ENCODE peak calls at places on chromosomes 4 and X, in five cellular contexts. V is IMR-90; O is CD8-positive, alpha-beta memory T cell; T is lung; C is WERI-Rb-1. J is an unnamed sample.

GRCh38 chr4:82372502-82372873 is 1.3 kb downstream of the HNRNPD start:
- DNase-seq in V (peak), C (peak), T (peak), O (peak), J (no peak)

GRCh38 chr4:137664416-137664815 is 132.1 kb upstream of the PCDH18 start:
- DNase-seq in O (no peak), V (peak), T (no peak), C (no peak), J (no peak)

GRCh38 chrX:133366735-133367134 is 48.6 kb downstream of the GPC4 start:
- DNase-seq in T (no peak), C (no peak), V (no peak), O (no peak), J (no peak)

GRCh38 chr4:109877400-109877799 is 29.5 kb downstream of the LRIT3 start:
- DNase-seq in V (no peak), T (no peak), O (no peak), C (no peak), J (no peak)

GRCh38 chr4:11230888-11231287 is 197.8 kb downstream of the HS3ST1 start:
- DNase-seq in O (no peak), T (no peak), V (no peak), C (peak), J (no peak)

GRCh38 chrX:134868766-134869495 is 121.9 kb upstream of the SMIM10 start:
- DNase-seq in C (no peak), T (no peak), O (no peak), V (peak), J (no peak)

GRCh38 chr4:37244583-37245390 is at the start of gene NWD2:
- DNase-seq in C (no peak), O (no peak), V (no peak), T (no peak), J (no peak)

GRCh38 chrX:150150081-150150779 is 211.9 kb upstream of the EOLA2 start:
- DNase-seq in T (no peak), O (no peak), C (no peak), V (no peak), J (no peak)

GRCh38 chr4:54067163-54067562 is 2.8 kb upstream of the CHIC2 start:
- DNase-seq in O (no peak), T (no peak), C (no peak), V (peak), J (peak)

GRCh38 chr4:140049024-140049923 is 104.7 kb downstream of the MAML3 start:
- DNase-seq in V (peak), T (no peak), C (peak), O (no peak), J (no peak)

GRCh38 chr4:110108960-110109359 is 89.5 kb downstream of the ELOVL6 start:
- DNase-seq in C (no peak), O (no peak), V (no peak), T (no peak), J (no peak)

GRCh38 chrX:40663880-40664630 is 16.7 kb upstream of the CXorf38 start:
- DNase-seq in V (peak), C (peak), O (no peak), T (no peak), J (no peak)

GRCh38 chr4:6278801-6279197 is 9.1 kb downstream of the WFS1 start:
- DNase-seq in O (no peak), V (peak), T (peak), C (no peak), J (peak)

GRCh38 chrX:44332437-44332836 is 11.0 kb downstream of the EFHC2 start:
- DNase-seq in T (no peak), V (no peak), O (no peak), C (no peak), J (no peak)

GRCh38 chr4:125780159-125780558 is 465.4 kb downstream of the FAT4 start:
- DNase-seq in O (no peak), T (no peak), V (peak), C (no peak), J (no peak)

GRCh38 chr4:80197601-80198444 is 520 bp downstream of the PRDM8 start:
- DNase-seq in T (no peak), V (no peak), O (no peak), C (peak), J (no peak)

GRCh38 chrX:69032601-69033000 is 132.7 kb downstream of the PJA1 start:
- DNase-seq in C (no peak), T (peak), O (no peak), V (peak), J (peak)

GRCh38 chr4:21893136-21893535 is 55.4 kb downstream of the KCNIP4 start:
- DNase-seq in T (no peak), O (no peak), V (no peak), C (no peak), J (no peak)

GRCh38 chrX:151702021-151702714 is 6.9 kb downstream of the PRRG3 start:
- DNase-seq in T (no peak), V (no peak), C (no peak), O (no peak), J (no peak)

GRCh38 chrX:130566028-130566683 is 164.4 kb downstream of the RBMX2 start:
- DNase-seq in O (no peak), T (no peak), V (no peak), C (no peak), J (no peak)

GRCh38 chr4:99079625-99080295 is 8.8 kb downstream of the ADH5 start:
- DNase-seq in C (no peak), O (no peak), V (no peak), T (no peak), J (no peak)

GRCh38 chr4:1683371-1683902 is 676 bp downstream of the FAM53A start:
- DNase-seq in C (no peak), V (peak), O (peak), T (peak), J (peak)
- H3K27ac ChIP-seq in C (no peak), V (peak), O (peak), T (peak), J (peak)

DNA sequence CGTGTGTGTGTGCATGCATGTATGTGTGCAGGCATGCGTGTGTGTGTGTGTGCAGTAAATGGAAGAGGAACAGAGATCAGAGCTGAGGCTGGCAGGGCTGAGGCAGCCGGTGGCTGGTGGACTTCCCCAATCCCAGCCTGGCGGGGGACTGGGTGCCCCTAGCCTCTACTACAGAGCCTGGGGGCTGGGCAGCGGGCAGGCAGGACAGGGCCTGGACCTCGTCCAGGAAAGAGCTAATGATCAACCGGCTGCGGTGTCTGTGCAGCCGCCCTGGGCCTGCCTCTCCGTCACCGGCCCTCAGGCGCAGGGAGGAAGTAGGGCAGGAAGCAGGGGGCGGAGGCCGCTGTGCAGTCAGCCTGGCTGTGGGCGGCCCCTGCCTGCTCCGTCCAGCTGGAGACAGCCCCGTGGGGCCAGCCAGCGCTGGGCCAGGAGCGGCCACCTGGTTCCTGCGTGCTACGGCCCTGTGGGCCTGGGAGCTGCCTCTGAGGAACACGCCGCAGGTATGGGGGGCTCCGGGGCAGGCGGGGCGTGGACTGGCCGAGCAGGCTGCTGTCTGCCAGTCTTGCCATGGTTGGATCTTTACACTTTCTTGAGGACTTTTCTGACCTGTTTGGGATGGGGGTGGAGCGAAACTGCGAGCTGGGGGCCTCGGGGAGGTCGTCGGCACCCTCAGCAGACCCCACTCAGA is at the start of gene SH3TC1:
- DNase-seq in T (peak), C (peak), V (peak), O (peak), J (peak)
- H3K27ac ChIP-seq in T (peak), C (peak), V (peak), O (peak), J (peak)

DNA sequence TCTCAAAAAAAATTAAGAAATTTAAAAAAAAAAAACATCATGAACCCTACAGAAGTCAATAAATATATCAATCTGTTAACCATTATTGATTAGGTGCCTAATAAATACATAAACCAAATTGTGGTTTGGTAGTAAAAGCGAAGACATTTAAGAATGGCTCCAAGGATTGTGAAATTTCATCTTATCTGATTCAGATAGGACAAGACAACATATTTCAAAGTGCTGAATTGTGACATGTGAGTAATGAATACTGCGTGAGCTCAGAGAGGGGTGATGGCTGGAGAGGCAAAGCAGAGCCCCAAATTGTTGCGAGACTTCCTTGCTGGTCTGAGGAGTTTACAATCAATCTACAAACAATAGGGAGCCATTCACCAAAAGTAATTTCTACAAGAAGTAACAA is 8.2 kb downstream of the AMBN start:
- DNase-seq in O (no peak), C (no peak), V (no peak), T (no peak), J (no peak)
- H3K27ac ChIP-seq in O (no peak), C (no peak), V (no peak), T (no peak), J (no peak)

GRCh38 chr4:76234679-76235044 is 16.9 kb upstream of the FAM47E start:
- DNase-seq in C (no peak), O (no peak), V (no peak), T (no peak), J (no peak)

GRCh38 chr4:76233534-76233933 is 18.0 kb upstream of the FAM47E start:
- DNase-seq in C (no peak), T (no peak), V (no peak), O (no peak), J (no peak)

GRCh38 chr4:76233088-76233487 is 18.4 kb upstream of the FAM47E start:
- DNase-seq in T (no peak), O (no peak), V (no peak), C (no peak), J (no peak)

GRCh38 chr4:76233967-76234678 is 17.4 kb upstream of the FAM47E start:
- DNase-seq in T (peak), O (no peak), V (no peak), C (no peak), J (no peak)

DNA sequence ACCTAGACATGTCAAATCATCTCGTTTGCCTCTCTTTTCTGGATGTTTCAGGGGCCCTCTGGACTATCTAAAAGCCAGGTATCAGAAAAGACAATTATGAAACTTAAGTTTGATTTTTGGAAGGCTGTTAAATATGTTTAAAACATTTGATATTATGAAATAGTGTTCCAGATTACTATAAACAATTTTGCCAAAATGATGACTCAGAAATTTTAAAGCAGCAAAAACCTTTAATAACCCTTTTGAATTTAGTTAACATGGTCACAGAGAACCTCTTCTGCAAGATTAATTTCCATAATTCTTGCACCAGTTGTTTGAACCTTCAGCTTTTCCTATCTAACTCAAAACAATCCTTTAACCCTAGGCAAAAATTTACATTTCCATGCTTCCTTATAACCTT is 18.8 kb upstream of the FAM47E start:
- DNase-seq in V (no peak), T (no peak), O (no peak), C (no peak), J (no peak)
- H3K27ac ChIP-seq in V (no peak), T (no peak), O (no peak), C (no peak), J (no peak)

GRCh38 chrX:23822397-23822796 is 39.4 kb downstream of the SAT1 start:
- DNase-seq in T (no peak), V (peak), O (no peak), C (no peak), J (no peak)

GRCh38 chrX:23820235-23820782 is 37.3 kb downstream of the SAT1 start:
- DNase-seq in V (no peak), T (no peak), O (no peak), C (no peak), J (no peak)

GRCh38 chrX:23819385-23820234 is 36.6 kb downstream of the SAT1 start:
- DNase-seq in C (no peak), T (no peak), V (peak), O (no peak), J (no peak)

GRCh38 chrX:23825675-23826074 is 42.7 kb downstream of the SAT1 start:
- DNase-seq in C (no peak), O (no peak), V (no peak), T (no peak), J (no peak)

GRCh38 chrX:23821847-23822246 is 38.9 kb downstream of the SAT1 start:
- DNase-seq in O (no peak), C (no peak), V (no peak), T (no peak), J (no peak)
- H3K27ac ChIP-seq in O (no peak), C (no peak), V (no peak), T (no peak), J (no peak)

DNA sequence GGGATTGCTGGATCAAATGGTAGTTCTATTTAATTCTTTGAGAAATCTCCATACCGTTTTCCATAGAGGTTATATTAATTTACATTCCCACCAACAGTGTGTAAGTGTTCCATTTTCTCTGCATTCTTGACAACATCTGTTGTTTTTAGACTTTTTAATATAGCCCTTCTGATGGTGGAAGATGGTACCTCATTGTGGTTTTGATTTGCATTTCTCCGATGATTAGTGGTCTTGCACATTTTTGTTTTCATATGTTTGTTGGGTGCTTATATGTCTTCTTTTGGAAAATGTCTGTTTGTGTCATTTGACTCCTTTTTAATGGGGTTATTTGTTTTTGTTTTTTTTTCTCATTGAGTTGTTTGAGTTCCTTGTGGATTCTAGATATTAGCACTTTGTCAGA is 75.3 kb upstream of the PUDP start:
- DNase-seq in V (no peak), O (no peak), T (no peak), C (no peak), J (no peak)
- H3K27ac ChIP-seq in V (no peak), O (no peak), T (no peak), C (no peak), J (no peak)

GRCh38 chr4:159272341-159273125 is 169.7 kb downstream of the RAPGEF2 start:
- DNase-seq in V (peak), C (no peak), O (no peak), T (no peak), J (no peak)

GRCh38 chr4:159273841-159274240 is 171.0 kb downstream of the RAPGEF2 start:
- DNase-seq in O (no peak), V (no peak), T (no peak), C (peak), J (no peak)

GRCh38 chr4:159269956-159270355 is 167.1 kb downstream of the RAPGEF2 start:
- DNase-seq in T (no peak), C (no peak), V (no peak), O (no peak), J (no peak)

GRCh38 chr4:159271857-159272256 is 169.0 kb downstream of the RAPGEF2 start:
- DNase-seq in T (no peak), V (no peak), C (no peak), O (no peak), J (no peak)

GRCh38 chr4:159273126-159273438 is 170.2 kb downstream of the RAPGEF2 start:
- DNase-seq in C (no peak), V (no peak), O (no peak), T (no peak), J (no peak)
- H3K27ac ChIP-seq in C (no peak), V (peak), O (no peak), T (no peak), J (peak)

GRCh38 chrX:155613927-155614559 is 1.3 kb upstream of the TMLHE start:
- DNase-seq in V (no peak), O (no peak), C (no peak), T (no peak), J (no peak)

GRCh38 chrX:155612312-155613224 is at the start of gene TMLHE:
- DNase-seq in V (peak), T (peak), O (peak), C (peak), J (peak)

GRCh38 chrX:155615938-155616337 is 3.2 kb upstream of the TMLHE start:
- DNase-seq in O (no peak), V (no peak), C (no peak), T (no peak), J (no peak)

DNA sequence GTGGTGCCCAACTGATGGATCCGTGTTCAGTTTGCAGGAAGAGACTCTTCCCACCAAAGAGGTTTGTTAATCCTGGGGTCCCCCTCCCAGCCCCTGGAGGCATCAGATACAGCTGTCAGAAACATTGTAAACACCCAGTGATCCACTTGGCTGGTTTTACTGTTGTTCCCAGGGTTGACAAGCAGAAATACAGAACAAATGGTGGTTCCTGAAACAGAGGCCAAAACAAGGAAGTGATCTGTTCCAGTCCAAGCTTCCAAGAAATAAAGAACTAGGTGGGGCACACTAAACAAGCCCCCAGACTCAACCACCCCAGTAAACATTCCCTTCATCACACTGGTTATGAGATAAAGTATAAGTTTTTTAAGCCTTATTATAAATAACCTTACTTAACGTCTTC is 1.4 kb downstream of the TMLHE start:
- DNase-seq in T (no peak), C (no peak), V (no peak), O (no peak), J (no peak)
- H3K27ac ChIP-seq in T (no peak), C (no peak), V (peak), O (peak), J (peak)

J was measured in right atrium auricular region.